ENCODE peak calls at places on chromosomes 11 and 22, in eight cellular contexts. H, B, C, K, P, V, Y and Z are unnamed samples.

GRCh38 chr11:67698247-67698646 is 23.8 kb upstream of the ALDH3B2 start:
- DNase-seq in H (no peak), B (peak; percentile 61), C (no peak), K (no peak), P (no peak), V (no peak), Y (no peak), Z (no peak)

GRCh38 chr11:115127790-115128189 is 376.4 kb downstream of the CADM1 start:
- DNase-seq in H (no peak), B (no peak), C (no peak), K (no peak), P (no peak), V (no peak), Y (no peak), Z (no peak)

GRCh38 chr11:101428918-101429317 is 154.9 kb downstream of the TRPC6 start:
- DNase-seq in H (peak; percentile 54), B (peak; percentile 74), C (no peak), K (no peak), P (no peak), V (no peak), Y (no peak), Z (no peak)

GRCh38 chr22:26642465-26643367 is 14.7 kb upstream of the MIAT start:
- DNase-seq in H (no peak), B (peak; percentile 87), C (peak; percentile 53), K (no peak), P (no peak), V (no peak), Y (no peak), Z (no peak)

GRCh38 chr22:50148991-50149721 is 21.4 kb upstream of the PANX2 start:
- DNase-seq in H (peak; percentile 45), B (peak; percentile 90), C (peak; percentile 73), K (no peak), P (peak; percentile 82), V (peak; percentile 70), Y (peak; percentile 67), Z (peak; percentile 61)

GRCh38 chr11:92670293-92670890 is 299.1 kb upstream of the MTNR1B start:
- DNase-seq in H (no peak), B (no peak), C (no peak), K (no peak), P (no peak), V (no peak), Y (no peak), Z (no peak)

GRCh38 chr11:32429477-32429876 is 5.9 kb downstream of the WT1 start:
- DNase-seq in H (no peak), B (peak; percentile 33), C (no peak), K (no peak), P (no peak), V (no peak), Y (no peak), Z (no peak)

GRCh38 chr22:44928711-44929347 is 81.0 kb downstream of the PHF21B start:
- DNase-seq in H (no peak), B (no peak), C (no peak), K (no peak), P (no peak), V (no peak), Y (no peak), Z (no peak)

GRCh38 chr11:134626032-134626431 is 214.0 kb upstream of the B3GAT1 start:
- DNase-seq in H (no peak), B (no peak), C (no peak), K (no peak), P (no peak), V (no peak), Y (no peak), Z (no peak)

GRCh38 chr11:60064115-60064514 is 7.7 kb downstream of the MS4A3 start:
- DNase-seq in H (no peak), B (no peak), C (no peak), K (no peak), P (no peak), V (no peak), Y (no peak), Z (no peak)

GRCh38 chr22:36384766-36385400 is 2.9 kb downstream of the MYH9 start:
- DNase-seq in H (no peak), B (peak; percentile 75), C (no peak), K (no peak), P (no peak), V (no peak), Y (no peak), Z (no peak)

GRCh38 chr22:20020533-20021195 is at the start of gene TANGO2:
- DNase-seq in H (peak; percentile 86), B (peak; percentile 97), C (peak; percentile 95), K (peak; percentile 88), P (peak; percentile 30), V (peak; percentile 93), Y (peak; percentile 90), Z (peak; percentile 92)

GRCh38 chr11:68354181-68354872 is 41.9 kb downstream of the LRP5 start:
- DNase-seq in H (peak; percentile 89), B (no peak), C (peak; percentile 89), K (peak; percentile 86), P (peak; percentile 41), V (peak; percentile 94), Y (peak; percentile 90), Z (peak; percentile 91)

GRCh38 chr11:97746832-97747231 is 1273.9 kb upstream of the CNTN5 start:
- DNase-seq in H (no peak), B (no peak), C (no peak), K (no peak), P (no peak), V (no peak), Y (no peak), Z (no peak)

GRCh38 chr11:5123802-5124521 is 14.2 kb downstream of the OR52A5 start:
- DNase-seq in H (peak; percentile 76), B (peak; percentile 93), C (peak; percentile 48), K (peak; percentile 53), P (peak; percentile 9), V (peak; percentile 64), Y (peak; percentile 54), Z (peak; percentile 65)

GRCh38 chr11:125364085-125364822 is 131.8 kb downstream of the FEZ1 start:
- DNase-seq in H (peak; percentile 81), B (no peak), C (no peak), K (no peak), P (no peak), V (no peak), Y (no peak), Z (no peak)

GRCh38 chr11:20125927-20126326 is 34.3 kb downstream of the DBX1 start:
- DNase-seq in H (peak; percentile 79), B (no peak), C (no peak), K (no peak), P (peak; percentile 36), V (no peak), Y (no peak), Z (no peak)

GRCh38 chr11:90913131-90913668 is 690.4 kb upstream of the CHORDC1 start:
- DNase-seq in H (no peak), B (no peak), C (no peak), K (no peak), P (no peak), V (no peak), Y (no peak), Z (no peak)

GRCh38 chr22:41517172-41518047 is 26.9 kb downstream of the POLR3H start:
- DNase-seq in H (peak; percentile 46), B (peak; percentile 94), C (peak; percentile 81), K (peak; percentile 72), P (no peak), V (peak; percentile 78), Y (peak; percentile 77), Z (peak; percentile 84)

GRCh38 chr11:93727985-93728791 is 13.1 kb downstream of the TAF1D start:
- DNase-seq in H (peak; percentile 54), B (no peak), C (no peak), K (no peak), P (no peak), V (no peak), Y (no peak), Z (no peak)

GRCh38 chr11:70834277-70834940 is 418.0 kb downstream of the SHANK2 start:
- DNase-seq in H (peak; percentile 14), B (peak; percentile 69), C (no peak), K (no peak), P (no peak), V (no peak), Y (no peak), Z (no peak)

GRCh38 chr11:15412054-15412453 is 297.3 kb downstream of the INSC start:
- DNase-seq in H (no peak), B (no peak), C (no peak), K (no peak), P (no peak), V (no peak), Y (no peak), Z (no peak)

GRCh38 chr22:25068701-25069100 is 116.2 kb downstream of the KIAA1671 start:
- DNase-seq in H (no peak), B (no peak), C (no peak), K (no peak), P (no peak), V (no peak), Y (no peak), Z (no peak)

DNA sequence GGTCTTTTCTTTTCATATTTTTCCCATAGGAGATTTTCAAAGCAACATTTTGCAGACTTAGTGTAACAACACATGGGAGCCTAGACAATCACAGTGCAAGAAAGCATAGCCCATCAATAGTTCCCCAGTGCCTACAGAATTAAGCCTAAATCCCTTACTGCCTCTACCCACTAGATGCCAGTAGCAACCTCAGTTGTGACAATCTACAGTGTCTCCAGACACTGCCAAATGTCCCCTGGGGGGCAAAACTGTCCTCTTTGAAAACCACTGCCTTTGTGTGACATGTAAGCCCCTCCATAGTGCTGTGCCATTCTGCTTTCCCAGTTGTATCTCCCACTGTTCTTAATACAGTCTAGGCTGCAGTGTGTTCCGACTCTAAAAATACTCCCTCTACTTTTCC is 1329.0 kb downstream of the LRRC4C start:
- DNase-seq in H (no peak), B (peak; percentile 71), C (no peak), K (no peak), P (no peak), V (no peak), Y (no peak), Z (no peak)
- TF ChIP-seq CTCF in H (no peak), B (peak; percentile 78), C (no peak), K (no peak), P (no peak), V (no peak), Y (no peak), Z (no peak)

DNA sequence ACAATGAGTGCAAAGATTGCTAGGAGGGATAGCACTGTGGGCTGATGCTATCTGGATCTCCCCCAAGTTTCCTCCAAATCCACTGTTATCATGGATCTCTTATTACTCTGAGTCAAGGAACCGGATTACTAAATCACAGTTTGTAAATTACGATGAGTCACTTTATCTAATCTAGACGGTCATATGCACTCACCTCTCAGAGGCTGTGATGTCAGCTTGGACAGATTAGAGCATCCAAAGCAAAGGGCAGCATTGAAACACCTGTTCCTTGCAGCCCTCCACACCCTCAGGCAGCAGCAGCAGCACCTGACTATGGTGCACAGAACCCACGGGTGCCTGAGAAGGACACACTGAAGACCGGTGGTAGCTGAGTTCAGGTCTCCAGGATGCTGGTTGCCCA is 14.0 kb upstream of the POU2AF1 start:
- DNase-seq in H (no peak), B (no peak), C (no peak), K (no peak), P (no peak), V (no peak), Y (no peak), Z (no peak)
- H3K4me1 ChIP-seq in H (no peaks in the 10 kb centered on the region), B (no peaks in the 10 kb centered on the region), C (no peaks in the 10 kb centered on the region), K (no peaks in the 10 kb centered on the region), P (peaks cover 7% of the 10 kb centered on the region), V (peaks cover 8% of the 10 kb centered on the region), Y (no peaks in the 10 kb centered on the region), Z (no peaks in the 10 kb centered on the region)

GRCh38 chr22:32103648-32104326 is 55.3 kb downstream of the C22orf42 start:
- DNase-seq in H (peak; percentile 3), B (no peak), C (no peak), K (no peak), P (no peak), V (no peak), Y (no peak), Z (no peak)
- TF ChIP-seq CTCF in H (peak; percentile 37), B (peak; percentile 77), C (no peak), K (no peak), P (peak; percentile 21), V (peak; percentile 36), Y (peak; percentile 19), Z (no peak)

GRCh38 chr11:2816941-2817421 is 68.6 kb downstream of the CDKN1C start:
- DNase-seq in H (peak; percentile 81), B (no peak), C (peak; percentile 28), K (no peak), P (no peak), V (no peak), Y (no peak), Z (no peak)
- H3K4me1 ChIP-seq in H (peaks cover 19% of the 10 kb centered on the region), B (no peaks in the 10 kb centered on the region), C (peaks cover 10% of the 10 kb centered on the region), K (peaks cover 6% of the 10 kb centered on the region), P (no peaks in the 10 kb centered on the region), V (no peaks in the 10 kb centered on the region), Y (no peaks in the 10 kb centered on the region), Z (peaks cover 4% of the 10 kb centered on the region)